ENCODE peak calls at places on chromosomes 11 and 22, in seven cellular contexts. One of them, this sample, is unnamed.

GRCh38 chr11:8099291-8099899 is 18.4 kb downstream of the TUB start:
- DNase-seq in A549: peak
- DNase-seq in posterior cingulate gyrus: peak
- DNase-seq in endothelial cell: peak
- DNase-seq in COR-L47: peak
- DNase-seq in astrocyte of the hippocampus: peak
- DNase-seq in mesendoderm: peak
- DNase-seq in this sample: peak

GRCh38 chr11:61718613-61719302 is 33.7 kb upstream of the MYRF start:
- DNase-seq in endothelial cell: peak
- DNase-seq in COR-L47: no peak
- DNase-seq in mesendoderm: peak
- DNase-seq in astrocyte of the hippocampus: peak
- DNase-seq in A549: no peak
- DNase-seq in posterior cingulate gyrus: no peak
- DNase-seq in this sample: no peak

GRCh38 chr11:81915045-81915444 is 818.6 kb downstream of the FAM181B start:
- DNase-seq in endothelial cell: no peak
- DNase-seq in mesendoderm: no peak
- DNase-seq in A549: no peak
- DNase-seq in posterior cingulate gyrus: no peak
- DNase-seq in COR-L47: peak
- DNase-seq in astrocyte of the hippocampus: peak
- DNase-seq in this sample: no peak

GRCh38 chr11:62593434-62594044 is 2.2 kb upstream of the TUT1 start:
- DNase-seq in COR-L47: peak
- DNase-seq in endothelial cell: peak
- DNase-seq in astrocyte of the hippocampus: peak
- DNase-seq in posterior cingulate gyrus: peak
- DNase-seq in A549: peak
- DNase-seq in mesendoderm: peak
- DNase-seq in this sample: peak

GRCh38 chr11:67345949-67346819 is 7.2 kb downstream of the POLD4 start:
- DNase-seq in COR-L47: peak
- DNase-seq in posterior cingulate gyrus: no peak
- DNase-seq in mesendoderm: peak
- DNase-seq in A549: peak
- DNase-seq in endothelial cell: no peak
- DNase-seq in astrocyte of the hippocampus: peak
- DNase-seq in this sample: no peak

GRCh38 chr22:49396817-49397216 is 430.9 kb downstream of the BRD1 start:
- DNase-seq in COR-L47: no peak
- DNase-seq in A549: no peak
- DNase-seq in endothelial cell: no peak
- DNase-seq in mesendoderm: peak
- DNase-seq in posterior cingulate gyrus: no peak
- DNase-seq in astrocyte of the hippocampus: peak
- DNase-seq in this sample: no peak

GRCh38 chr22:44572414-44573207 is 74.6 kb upstream of the RTL6 start:
- DNase-seq in A549: no peak
- DNase-seq in astrocyte of the hippocampus: no peak
- DNase-seq in COR-L47: no peak
- DNase-seq in endothelial cell: no peak
- DNase-seq in posterior cingulate gyrus: no peak
- DNase-seq in mesendoderm: no peak
- DNase-seq in this sample: peak

GRCh38 chr11:15629690-15630321 is 515.1 kb downstream of the INSC start:
- DNase-seq in A549: no peak
- DNase-seq in mesendoderm: peak
- DNase-seq in posterior cingulate gyrus: no peak
- DNase-seq in COR-L47: no peak
- DNase-seq in endothelial cell: peak
- DNase-seq in astrocyte of the hippocampus: no peak
- DNase-seq in this sample: no peak

GRCh38 chr11:10317281-10317755 is 12.4 kb downstream of the ADM start:
- DNase-seq in endothelial cell: no peak
- DNase-seq in COR-L47: no peak
- DNase-seq in astrocyte of the hippocampus: peak
- DNase-seq in posterior cingulate gyrus: no peak
- DNase-seq in A549: no peak
- DNase-seq in mesendoderm: peak
- DNase-seq in this sample: no peak

GRCh38 chr11:1151366-1152315 is 6.1 kb upstream of the MUC5AC start:
- DNase-seq in posterior cingulate gyrus: no peak
- DNase-seq in COR-L47: no peak
- DNase-seq in endothelial cell: no peak
- DNase-seq in astrocyte of the hippocampus: no peak
- DNase-seq in mesendoderm: no peak
- DNase-seq in A549: no peak
- DNase-seq in this sample: peak

GRCh38 chr11:69373251-69373635 is 79.3 kb downstream of the MYEOV start:
- DNase-seq in A549: no peak
- DNase-seq in posterior cingulate gyrus: no peak
- DNase-seq in COR-L47: no peak
- DNase-seq in astrocyte of the hippocampus: no peak
- DNase-seq in endothelial cell: no peak
- DNase-seq in mesendoderm: no peak
- DNase-seq in this sample: no peak

GRCh38 chr11:64718084-64718779 is 4.8 kb downstream of the NRXN2 start:
- DNase-seq in astrocyte of the hippocampus: no peak
- DNase-seq in A549: no peak
- DNase-seq in mesendoderm: no peak
- DNase-seq in posterior cingulate gyrus: no peak
- DNase-seq in COR-L47: no peak
- DNase-seq in endothelial cell: no peak
- DNase-seq in this sample: no peak

GRCh38 chr11:116792869-116793475 is 1.3 kb upstream of the APOA5 start:
- DNase-seq in endothelial cell: no peak
- DNase-seq in mesendoderm: no peak
- DNase-seq in posterior cingulate gyrus: no peak
- DNase-seq in COR-L47: no peak
- DNase-seq in A549: no peak
- DNase-seq in astrocyte of the hippocampus: peak
- DNase-seq in this sample: no peak

GRCh38 chr11:116366980-116367640 is 405.7 kb downstream of the BUD13 start:
- DNase-seq in COR-L47: no peak
- DNase-seq in endothelial cell: peak
- DNase-seq in mesendoderm: peak
- DNase-seq in astrocyte of the hippocampus: peak
- DNase-seq in A549: no peak
- DNase-seq in posterior cingulate gyrus: no peak
- DNase-seq in this sample: no peak

GRCh38 chr22:17648564-17648963 is 10.0 kb downstream of the BCL2L13 start:
- DNase-seq in A549: no peak
- DNase-seq in posterior cingulate gyrus: no peak
- DNase-seq in endothelial cell: no peak
- DNase-seq in COR-L47: no peak
- DNase-seq in mesendoderm: no peak
- DNase-seq in astrocyte of the hippocampus: no peak
- DNase-seq in this sample: no peak

GRCh38 chr22:42920101-42920820 is 63.2 kb upstream of the ARFGAP3 start:
- DNase-seq in endothelial cell: no peak
- DNase-seq in astrocyte of the hippocampus: peak
- DNase-seq in mesendoderm: no peak
- DNase-seq in A549: no peak
- DNase-seq in COR-L47: no peak
- DNase-seq in posterior cingulate gyrus: no peak
- DNase-seq in this sample: no peak

GRCh38 chr11:110148775-110149744 is 55.9 kb downstream of the ZC3H12C start:
- DNase-seq in COR-L47: no peak
- DNase-seq in endothelial cell: no peak
- DNase-seq in A549: peak
- DNase-seq in astrocyte of the hippocampus: peak
- DNase-seq in mesendoderm: peak
- DNase-seq in posterior cingulate gyrus: no peak
- DNase-seq in this sample: no peak

GRCh38 chr22:33402325-33402724 is 344.1 kb upstream of the SYN3 start:
- DNase-seq in COR-L47: no peak
- DNase-seq in mesendoderm: no peak
- DNase-seq in A549: no peak
- DNase-seq in posterior cingulate gyrus: no peak
- DNase-seq in endothelial cell: no peak
- DNase-seq in astrocyte of the hippocampus: no peak
- DNase-seq in this sample: no peak

GRCh38 chr11:74937696-74938475 is 11.0 kb downstream of the XRRA1 start:
- DNase-seq in A549: no peak
- DNase-seq in endothelial cell: no peak
- DNase-seq in mesendoderm: no peak
- DNase-seq in astrocyte of the hippocampus: peak
- DNase-seq in COR-L47: no peak
- DNase-seq in posterior cingulate gyrus: no peak
- DNase-seq in this sample: no peak

GRCh38 chr22:20528405-20528978 is 21.1 kb downstream of the MED15 start:
- DNase-seq in posterior cingulate gyrus: no peak
- DNase-seq in endothelial cell: no peak
- DNase-seq in astrocyte of the hippocampus: no peak
- DNase-seq in mesendoderm: no peak
- DNase-seq in A549: no peak
- DNase-seq in COR-L47: no peak
- DNase-seq in this sample: no peak

GRCh38 chr22:22761606-22761962 is 117.2 kb downstream of the GGTLC2 start:
- DNase-seq in A549: no peak
- DNase-seq in posterior cingulate gyrus: no peak
- DNase-seq in astrocyte of the hippocampus: no peak
- DNase-seq in mesendoderm: no peak
- DNase-seq in COR-L47: no peak
- DNase-seq in endothelial cell: no peak
- DNase-seq in this sample: no peak

GRCh38 chr11:117037952-117038350 is 60.3 kb downstream of the SIK3 start:
- DNase-seq in astrocyte of the hippocampus: no peak
- DNase-seq in COR-L47: no peak
- DNase-seq in posterior cingulate gyrus: no peak
- DNase-seq in A549: no peak
- DNase-seq in endothelial cell: no peak
- DNase-seq in mesendoderm: no peak
- DNase-seq in this sample: no peak